ENCODE peak calls at places on chromosomes 13 and 19, in eight cellular contexts. S, L, N, V, K, E, X and R are unnamed samples.

GRCh38 chr13:42497798-42498197 is 76.2 kb upstream of the TNFSF11 start:
- DNase-seq in S (no peak), L (no peak), N (peak), V (no peak), K (peak), E (peak), X (no peak), R (no peak)

GRCh38 chr13:94233401-94233800 is 246.1 kb downstream of the DCT start:
- DNase-seq in S (no peak), L (no peak), N (peak), V (no peak), K (peak), E (peak), X (no peak), R (peak)

GRCh38 chr13:42396501-42396900 is 124.5 kb downstream of the AKAP11 start:
- DNase-seq in S (no peak), L (no peak), N (no peak), V (peak), K (no peak), E (no peak), X (no peak), R (no peak)

GRCh38 chr13:35720690-35721554 is 244.4 kb upstream of the MAB21L1 start:
- DNase-seq in S (peak), L (no peak), N (peak), V (no peak), K (peak), E (peak), X (peak), R (no peak)

GRCh38 chr13:83810136-83810535 is 72.1 kb downstream of the SLITRK1 start:
- DNase-seq in S (no peak), L (no peak), N (no peak), V (no peak), K (no peak), E (no peak), X (no peak), R (no peak)

GRCh38 chr19:28242317-28242927 is 970.5 kb downstream of the UQCRFS1 start:
- DNase-seq in S (peak), L (no peak), N (peak), V (no peak), K (peak), E (peak), X (no peak), R (no peak)

GRCh38 chr19:37466798-37467607 is at the start of gene ZNF569:
- DNase-seq in S (peak), L (peak), N (peak), V (peak), K (peak), E (peak), X (peak), R (peak)

GRCh38 chr13:99268822-99269221 is 10.6 kb upstream of the GPR18 start:
- DNase-seq in S (no peak), L (no peak), N (no peak), V (no peak), K (no peak), E (no peak), X (no peak), R (no peak)

GRCh38 chr19:15161028-15161984 is 39.5 kb downstream of the NOTCH3 start:
- DNase-seq in S (peak), L (no peak), N (no peak), V (no peak), K (peak), E (no peak), X (no peak), R (no peak)

GRCh38 chr13:21326155-21327030 is 132.7 kb downstream of the ZDHHC20 start:
- DNase-seq in S (peak), L (no peak), N (peak), V (no peak), K (peak), E (peak), X (no peak), R (no peak)

GRCh38 chr19:44050740-44051653 is 839 bp upstream of the ZNF223 start:
- DNase-seq in S (no peak), L (no peak), N (peak), V (no peak), K (no peak), E (peak), X (no peak), R (no peak)

GRCh38 chr13:54852831-54853230 is 1824.2 kb downstream of the OLFM4 start:
- DNase-seq in S (no peak), L (no peak), N (no peak), V (no peak), K (no peak), E (no peak), X (no peak), R (no peak)

GRCh38 chr13:77113496-77113895 is 86.5 kb upstream of the FBXL3 start:
- DNase-seq in S (no peak), L (no peak), N (peak), V (no peak), K (no peak), E (no peak), X (no peak), R (no peak)

GRCh38 chr19:15562861-15563260 is 52.2 kb upstream of the CYP4F8 start:
- DNase-seq in S (no peak), L (peak), N (peak), V (no peak), K (no peak), E (peak), X (no peak), R (no peak)

GRCh38 chr19:13150187-13150918 is at the start of the genes IER2 and STX10:
- DNase-seq in S (peak), L (peak), N (peak), V (peak), K (peak), E (peak), X (peak), R (no peak)
- H3K4me3 ChIP-seq in S (peak), L (peak), N (peak), V (peak), K (peak), E (peak), X (peak), R (peak)

GRCh38 chr19:49415102-49415809 is 8.0 kb downstream of the PTH2 start:
- DNase-seq in S (no peak), L (no peak), N (no peak), V (no peak), K (peak), E (peak), X (no peak), R (no peak)

GRCh38 chr19:49415810-49416200 is 7.4 kb downstream of the PTH2 start:
- DNase-seq in S (no peak), L (no peak), N (no peak), V (no peak), K (no peak), E (no peak), X (no peak), R (no peak)

GRCh38 chr19:49411681-49412321 is 11.4 kb downstream of the PTH2 start:
- DNase-seq in S (no peak), L (no peak), N (no peak), V (no peak), K (no peak), E (no peak), X (no peak), R (no peak)

GRCh38 chr19:49414256-49414655 is 9.0 kb downstream of the PTH2 start:
- DNase-seq in S (no peak), L (no peak), N (no peak), V (no peak), K (no peak), E (no peak), X (no peak), R (no peak)

DNA sequence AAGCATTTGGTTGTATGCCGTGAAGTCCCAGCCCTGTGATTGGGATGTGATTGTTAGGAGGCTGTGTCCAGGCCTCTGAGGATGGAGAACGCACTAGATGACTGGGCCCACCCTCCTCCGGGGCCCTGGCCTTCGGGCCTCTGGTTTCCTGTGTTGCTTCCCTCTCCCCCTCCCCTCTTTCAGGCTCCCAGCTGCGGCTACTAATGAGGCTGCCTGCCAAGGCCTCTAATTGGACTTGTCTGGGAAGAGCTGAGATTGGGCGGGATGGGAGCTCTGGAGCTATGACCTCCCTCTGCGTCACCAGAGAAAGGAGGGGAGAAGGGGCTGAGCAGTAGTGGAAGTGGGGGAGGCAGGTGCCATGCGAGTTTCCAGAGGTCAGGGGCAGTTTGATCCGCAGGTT is 9.9 kb downstream of the PTH2 start:
- DNase-seq in S (peak), L (no peak), N (peak), V (peak), K (peak), E (peak), X (no peak), R (no peak)
- H3K4me3 ChIP-seq in S (no peak), L (no peak), N (no peak), V (no peak), K (no peak), E (no peak), X (no peak), R (no peak)

DNA sequence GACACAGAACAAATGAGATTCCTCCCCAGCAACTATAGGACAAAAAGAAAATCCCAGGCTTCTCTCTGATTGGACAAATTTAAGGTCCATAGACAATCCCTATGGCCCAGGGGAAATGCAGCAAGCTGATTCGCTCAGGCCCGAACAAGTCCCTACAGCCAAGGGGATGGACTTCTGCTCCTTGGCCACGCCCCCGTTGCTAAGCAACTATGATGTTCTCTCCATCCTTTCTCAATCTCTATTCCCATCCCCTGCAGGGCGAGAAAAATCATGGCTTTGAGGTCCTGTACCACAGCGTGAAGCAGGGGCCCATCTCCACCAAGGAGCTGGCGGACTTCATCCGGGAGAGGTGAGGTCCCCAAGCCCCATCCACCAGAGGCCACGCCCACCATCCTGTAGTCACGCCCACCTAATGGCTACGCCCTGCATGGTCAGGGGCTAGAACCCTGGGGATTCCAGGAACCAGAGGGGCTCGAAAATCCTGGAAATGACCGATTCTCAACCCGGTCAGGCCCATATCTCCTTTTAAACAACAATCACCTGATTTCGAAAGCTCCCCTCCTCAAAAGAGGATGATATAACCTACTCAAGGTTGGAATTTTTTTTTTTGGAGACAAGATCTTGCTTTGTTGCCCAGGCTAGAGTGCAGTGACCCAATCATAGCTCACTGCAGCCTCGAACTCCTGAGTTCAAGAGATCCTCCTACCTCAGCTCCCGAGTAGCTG is 11.4 kb downstream of the FCHO1 start:
- DNase-seq in S (peak), L (no peak), N (peak), V (no peak), K (peak), E (peak), X (no peak), R (no peak)
- H3K4me3 ChIP-seq in S (peak), L (no peak), N (no peak), V (no peak), K (no peak), E (no peak), X (no peak), R (no peak)

DNA sequence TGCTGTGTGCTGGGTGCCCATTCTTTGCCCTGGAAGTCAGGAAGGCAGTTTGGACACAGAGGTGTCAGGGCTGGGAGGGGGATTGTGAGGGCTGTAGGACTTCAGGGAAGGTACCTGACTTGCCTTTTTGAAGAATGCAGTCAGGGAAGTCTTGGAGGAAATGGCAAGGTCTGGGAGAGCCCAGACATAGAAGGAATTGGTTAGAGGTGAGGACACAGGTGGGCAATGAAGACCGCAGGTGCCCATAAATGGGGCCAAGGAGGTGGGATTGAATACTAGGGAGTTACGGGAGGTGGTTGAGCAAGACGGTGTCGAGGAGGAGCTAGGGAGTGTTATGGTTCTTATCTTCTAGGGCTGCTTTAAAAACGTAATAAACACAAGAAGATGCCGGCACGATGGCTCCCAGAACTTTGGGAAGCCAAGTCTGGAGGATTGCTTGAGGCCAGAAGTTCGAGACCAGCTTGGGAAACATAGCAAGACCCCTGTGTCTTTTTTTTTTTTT is 1.4 kb upstream of the DDA1 start:
- DNase-seq in S (no peak), L (no peak), N (no peak), V (no peak), K (no peak), E (no peak), X (no peak), R (no peak)
- H3K4me3 ChIP-seq in S (no peak), L (no peak), N (no peak), V (no peak), K (no peak), E (no peak), X (no peak), R (no peak)

GRCh38 chr13:98144501-98145350 is 1.8 kb downstream of the FARP1 start:
- DNase-seq in S (peak), L (no peak), N (peak), V (no peak), K (peak), E (peak), X (no peak), R (peak)
- H3K4me3 ChIP-seq in S (peak), L (peak), N (peak), V (peak), K (peak), E (peak), X (peak), R (peak)

GRCh38 chr19:13937479-13938360 is 497 bp downstream of the PODNL1 start:
- DNase-seq in S (peak), L (no peak), N (peak), V (peak), K (no peak), E (peak), X (no peak), R (no peak)
- H3K4me3 ChIP-seq in S (peak), L (peak), N (peak), V (no peak), K (peak), E (no peak), X (peak), R (peak)

GRCh38 chr19:45645068-45645630 is 6.0 kb upstream of the EML2 start:
- DNase-seq in S (no peak), L (no peak), N (no peak), V (peak), K (no peak), E (no peak), X (no peak), R (no peak)
- H3K4me3 ChIP-seq in S (peak), L (peak), N (peak), V (no peak), K (peak), E (peak), X (peak), R (peak)

DNA sequence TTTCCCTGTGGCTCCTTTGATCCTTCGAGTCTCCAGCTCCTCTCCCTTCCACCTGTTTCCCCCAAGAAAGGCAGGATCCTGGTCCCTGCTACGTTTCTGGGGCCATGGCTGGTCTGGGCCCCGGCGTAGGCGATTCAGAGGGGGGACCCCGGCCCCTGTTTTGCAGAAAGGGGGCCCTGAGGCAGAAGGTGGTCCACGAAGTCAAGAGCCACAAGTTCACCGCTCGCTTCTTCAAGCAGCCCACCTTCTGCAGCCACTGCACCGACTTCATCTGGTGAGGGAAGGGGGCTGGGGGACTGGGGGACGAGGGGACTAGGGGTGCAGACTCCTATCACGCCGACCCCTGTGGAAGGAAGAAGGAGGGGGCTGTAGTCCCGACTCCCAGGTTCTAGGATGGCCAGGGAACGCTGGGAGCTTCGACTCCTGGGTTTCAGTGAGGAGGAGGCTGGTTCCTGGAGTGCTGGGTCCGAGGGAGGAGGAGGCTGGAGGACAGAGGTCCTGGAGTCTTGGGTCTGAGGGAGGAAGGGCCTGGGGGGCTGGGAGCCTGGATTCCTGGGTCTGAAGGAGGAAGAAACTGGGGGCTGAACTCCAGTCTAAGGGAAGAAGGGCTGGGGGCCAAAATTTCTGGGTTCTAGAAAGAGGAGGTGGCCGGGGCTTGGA is 524 bp downstream of the PRKCG start:
- DNase-seq in S (no peak), L (no peak), N (no peak), V (no peak), K (no peak), E (no peak), X (no peak), R (no peak)
- H3K4me3 ChIP-seq in S (peak), L (peak), N (no peak), V (no peak), K (no peak), E (peak), X (peak), R (peak)

DNA sequence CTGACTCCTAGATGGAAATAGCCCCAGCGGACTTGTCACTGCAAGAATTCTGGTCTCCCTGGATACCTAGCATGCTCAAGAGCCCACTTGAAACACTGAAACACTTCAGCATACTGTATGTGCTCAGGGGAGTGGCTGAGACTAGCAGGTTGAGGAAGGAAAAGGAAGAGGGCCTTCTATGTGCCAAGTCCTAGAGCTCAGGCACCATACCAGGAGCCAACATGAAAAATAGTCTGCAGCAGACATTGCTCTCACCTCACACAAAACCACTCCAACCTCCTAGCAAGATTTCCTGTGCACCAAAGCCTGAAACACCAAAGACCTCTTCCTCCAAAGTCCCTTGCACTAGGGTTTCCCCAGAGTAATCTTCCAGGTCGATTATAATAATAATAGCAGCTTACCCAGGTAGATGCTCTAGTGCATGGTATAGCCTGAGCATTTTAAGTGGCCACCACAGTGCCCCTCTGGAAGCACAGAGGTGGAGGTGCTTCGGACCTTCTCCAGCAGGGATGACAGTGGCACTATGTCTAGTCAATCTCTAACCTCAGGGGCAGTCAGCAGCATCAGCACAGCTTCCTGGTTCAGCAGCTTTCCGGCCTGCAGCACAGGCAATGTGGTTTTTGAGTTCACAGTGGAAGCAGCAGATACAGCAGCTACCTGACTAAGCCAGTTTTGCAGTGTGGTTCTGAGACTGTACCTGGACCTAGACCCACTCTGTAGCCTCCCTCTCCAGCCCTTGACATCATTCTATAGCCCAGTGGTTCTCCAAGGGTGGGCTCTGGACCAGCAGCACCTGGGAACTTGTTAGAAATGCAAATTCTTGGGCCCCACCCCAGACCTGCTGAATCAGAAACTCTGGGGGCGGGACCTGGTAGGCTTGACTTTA is 45.6 kb upstream of the UBE2L5 start:
- DNase-seq in S (no peak), L (no peak), N (no peak), V (no peak), K (no peak), E (no peak), X (no peak), R (no peak)
- H3K4me3 ChIP-seq in S (no peak), L (no peak), N (no peak), V (no peak), K (no peak), E (no peak), X (no peak), R (no peak)

GRCh38 chr19:20233105-20233504 is 66.1 kb downstream of the ZNF486 start:
- DNase-seq in S (no peak), L (no peak), N (no peak), V (no peak), K (no peak), E (no peak), X (no peak), R (no peak)

GRCh38 chr19:20235156-20235555 is 68.1 kb downstream of the ZNF486 start:
- DNase-seq in S (no peak), L (no peak), N (no peak), V (no peak), K (no peak), E (no peak), X (no peak), R (no peak)

GRCh38 chr19:20243629-20244028 is 76.6 kb downstream of the ZNF486 start:
- DNase-seq in S (no peak), L (no peak), N (no peak), V (no peak), K (no peak), E (no peak), X (no peak), R (no peak)

DNA sequence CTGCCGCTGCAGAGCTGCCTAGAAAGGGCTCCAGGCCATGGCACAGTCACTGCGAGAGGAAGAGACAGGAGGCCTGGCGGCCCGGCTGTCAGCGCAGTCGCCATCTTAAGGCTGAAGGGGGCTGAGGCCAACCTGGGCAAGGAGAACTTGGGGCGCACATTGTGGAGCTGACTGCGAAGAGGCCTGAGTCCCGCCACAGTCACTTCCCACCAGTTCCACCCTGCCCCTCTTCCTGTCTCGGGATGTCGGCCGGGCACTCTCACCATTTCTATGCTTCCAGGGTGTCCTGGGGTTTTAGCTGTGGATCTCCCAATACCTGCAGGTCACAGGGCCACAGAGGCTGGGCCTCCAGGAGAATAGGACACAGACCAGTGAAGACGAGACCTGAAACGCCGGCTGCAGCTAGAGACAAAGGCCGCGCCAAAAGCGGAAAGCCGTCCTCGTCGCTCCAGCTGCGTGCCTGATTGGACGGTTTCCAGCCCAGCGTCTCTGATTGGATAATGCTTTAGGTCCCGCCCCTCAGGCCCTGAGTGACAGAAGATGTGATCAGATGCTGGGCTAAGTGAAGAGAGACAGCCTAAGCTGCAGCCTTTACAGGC is 71.1 kb downstream of the ZNF486 start:
- DNase-seq in S (peak), L (peak), N (peak), V (peak), K (peak), E (peak), X (peak), R (peak)
- H3K4me3 ChIP-seq in S (peak), L (peak), N (peak), V (peak), K (peak), E (peak), X (peak), R (peak)